ENCODE peak calls at places on chromosome 7, in ten cellular contexts. J is aorta; L is heart left ventricle; S is CD4-positive, CD25-positive, alpha-beta regulatory T cell; C is foreskin fibroblast; T is MM.1S; E is amniotic stem cell; O is head of caudate nucleus; Z is Right ventricle myocardium superior; K is HTR-8/SVneo. Q is an unnamed sample.

GRCh38 chr7:137015015-137015414 is 146.6 kb downstream of the CHRM2 start:
- DNase-seq in T (no peak), C (no peak), E (no peak), J (no peak), S (no peak), O (no peak), Z (no peak), L (no peak), K (no peak), Q (no peak)

GRCh38 chr7:65453631-65454030 is 80.0 kb downstream of the ZNF92 start:
- DNase-seq in E (no peak), Z (no peak), T (no peak), S (no peak), O (no peak), J (no peak), K (no peak), C (no peak), L (no peak), Q (no peak)

GRCh38 chr7:151940048-151940845 is 16.0 kb upstream of the GALNTL5 start:
- DNase-seq in J (peak), T (no peak), E (peak), Z (peak), K (peak), O (no peak), C (peak), S (no peak), L (no peak), Q (no peak)

GRCh38 chr7:142338633-142339501 is 81.0 kb upstream of the PRSS58 start:
- DNase-seq in O (peak), L (no peak), S (no peak), E (no peak), J (no peak), T (no peak), C (no peak), K (no peak), Z (no peak), Q (no peak)

GRCh38 chr7:32253245-32253644 is 183.0 kb upstream of the PDE1C start:
- DNase-seq in S (no peak), C (no peak), E (no peak), K (no peak), L (no peak), Z (no peak), J (no peak), O (no peak), T (no peak), Q (no peak)

GRCh38 chr7:138186951-138187351 is 110.7 kb downstream of the AKR1D1 start:
- DNase-seq in S (no peak), J (no peak), C (no peak), K (peak), L (no peak), Z (no peak), T (no peak), E (peak), O (peak), Q (no peak)

GRCh38 chr7:103821105-103821504 is 168.4 kb downstream of the RELN start:
- DNase-seq in T (no peak), S (no peak), L (no peak), Z (no peak), J (no peak), C (no peak), E (no peak), O (no peak), K (no peak), Q (no peak)

GRCh38 chr7:603152-603941 is 83.7 kb upstream of the PDGFA start:
- DNase-seq in K (no peak), J (no peak), S (peak), O (no peak), L (peak), E (no peak), Z (peak), C (no peak), T (no peak), Q (no peak)

GRCh38 chr7:128737867-128738390 is 1.2 kb upstream of the CALU start:
- DNase-seq in Z (no peak), J (no peak), T (no peak), C (peak), S (no peak), L (no peak), E (peak), O (no peak), K (peak), Q (no peak)

GRCh38 chr7:37108615-37109014 is 340.0 kb downstream of the ELMO1 start:
- DNase-seq in Z (no peak), S (no peak), C (no peak), E (no peak), O (no peak), J (no peak), K (no peak), L (no peak), T (no peak), Q (no peak)

GRCh38 chr7:66015440-66016130 is 33.6 kb upstream of the GUSB start:
- DNase-seq in C (no peak), K (no peak), J (no peak), S (no peak), E (no peak), T (no peak), O (no peak), Z (no peak), L (no peak), Q (no peak)

GRCh38 chr7:105218215-105218614 is 170.5 kb downstream of the SRPK2 start:
- DNase-seq in J (no peak), T (no peak), O (no peak), Z (no peak), K (peak), C (peak), S (no peak), E (no peak), L (no peak), Q (no peak)

GRCh38 chr7:138898255-138898654 is 82.9 kb downstream of the KIAA1549 start:
- DNase-seq in K (peak), S (peak), Z (no peak), J (no peak), O (no peak), T (peak), E (no peak), C (peak), L (no peak), Q (no peak)

GRCh38 chr7:76396039-76396732 is 13.3 kb downstream of the SSC4D start:
- DNase-seq in K (no peak), C (no peak), E (no peak), O (peak), T (no peak), J (no peak), L (no peak), S (no peak), Z (no peak), Q (no peak)

GRCh38 chr7:13151982-13152381 is 464.5 kb downstream of the ARL4A start:
- DNase-seq in T (no peak), Z (no peak), J (no peak), C (no peak), S (no peak), K (no peak), O (no peak), L (no peak), E (no peak), Q (no peak)

GRCh38 chr7:141276031-141276430 is 202.2 kb downstream of the TMEM178B start:
- DNase-seq in S (no peak), C (no peak), J (no peak), E (no peak), Z (no peak), K (no peak), O (no peak), T (no peak), L (no peak), Q (no peak)

GRCh38 chr7:22597845-22598244 is 97.9 kb upstream of the STEAP1B start:
- DNase-seq in E (no peak), S (no peak), L (no peak), K (no peak), Z (no peak), C (peak), T (no peak), O (no peak), J (no peak), Q (no peak)

GRCh38 chr7:7136423-7136822 is 45.9 kb upstream of the C1GALT1 start:
- DNase-seq in Z (no peak), O (no peak), C (no peak), J (no peak), K (no peak), S (no peak), T (peak), L (no peak), E (no peak), Q (no peak)

GRCh38 chr7:159104188-159105030 is 40.3 kb downstream of the VIPR2 start:
- DNase-seq in S (no peak), E (no peak), C (no peak), T (no peak), K (no peak), O (no peak), L (peak), J (peak), Z (peak), Q (no peak)

GRCh38 chr7:135620980-135621850 is 41.1 kb upstream of the STMP1 start:
- DNase-seq in J (no peak), O (peak), L (no peak), C (peak), E (peak), Z (no peak), K (peak), T (peak), S (peak), Q (no peak)

GRCh38 chr7:70640266-70640833 is 491.6 kb upstream of the GALNT17 start:
- DNase-seq in J (no peak), C (peak), O (no peak), Z (no peak), E (peak), L (no peak), S (no peak), T (no peak), K (no peak), Q (no peak)

GRCh38 chr7:27143022-27143949 is at the start of gene HOXA5:
- DNase-seq in L (no peak), K (peak), E (no peak), C (peak), S (no peak), Z (no peak), J (peak), O (no peak), T (no peak), Q (peak)

GRCh38 chr7:76000566-76000965 is 6.2 kb upstream of the TMEM120A start:
- DNase-seq in K (no peak), C (no peak), J (no peak), Z (peak), S (no peak), T (no peak), L (no peak), E (no peak), O (no peak), Q (peak)

GRCh38 chr7:139541600-139542307 is 18.3 kb downstream of the CLEC2L start:
- DNase-seq in E (no peak), Z (no peak), K (no peak), T (no peak), C (no peak), O (no peak), L (no peak), J (no peak), S (no peak), Q (no peak)

GRCh38 chr7:8295638-8296361 is 33.8 kb upstream of the ICA1 start:
- DNase-seq in C (peak), K (peak), S (peak), T (peak), J (no peak), E (peak), Z (no peak), O (peak), L (no peak), Q (no peak)

GRCh38 chr7:133290676-133291332 is 37.9 kb downstream of the EXOC4 start:
- DNase-seq in E (no peak), C (no peak), Z (no peak), T (no peak), K (no peak), O (no peak), J (no peak), L (no peak), S (peak), Q (no peak)

GRCh38 chr7:91636129-91636724 is 244.3 kb downstream of the MTERF1 start:
- DNase-seq in C (no peak), O (no peak), L (no peak), K (no peak), T (peak), Z (no peak), J (no peak), E (no peak), S (no peak), Q (no peak)

GRCh38 chr7:132654150-132654549 is 77.9 kb upstream of the PLXNA4 start:
- DNase-seq in T (peak), C (peak), E (no peak), Z (no peak), J (no peak), K (no peak), O (no peak), S (peak), L (no peak), Q (no peak)

GRCh38 chr7:151174246-151175046 is 7.0 kb upstream of the GBX1 start:
- DNase-seq in O (no peak), C (peak), K (no peak), T (no peak), S (peak), L (no peak), J (no peak), Z (peak), E (no peak), Q (no peak)

GRCh38 chr7:22607180-22607579 is 107.2 kb upstream of the STEAP1B start:
- DNase-seq in Z (no peak), J (no peak), O (no peak), K (no peak), C (peak), T (no peak), E (no peak), L (no peak), S (no peak), Q (no peak)

GRCh38 chr7:159201722-159202330 is 57.2 kb upstream of the VIPR2 start:
- DNase-seq in E (no peak), C (no peak), S (no peak), O (no peak), J (no peak), K (no peak), Z (no peak), T (no peak), L (no peak), Q (no peak)

Q was measured in CD14-positive monocyte.